ENCODE peak calls at places on chromosomes 13 and 19, in eight cellular contexts. C is IMR-90, N is left ventricle myocardium inferior, U is ascending aorta, M is AG09319, W is ovary, O is progenitor cell of endocrine pancreas, P is GM12878. B is an unnamed sample.
A peak's percentile ranks its signal among the peaks of the same experiment; 100 is the strongest.

GRCh38 chr19:48999481-49000325 is 6.0 kb downstream of the RUVBL2 start:
- DNase-seq in C (peak; percentile 67), N (peak; percentile 38), U (no peak), M (no peak), W (peak; percentile 57), O (peak; percentile 49), P (no peak), B (peak; percentile 75)

GRCh38 chr19:12793290-12794195 is 2.3 kb downstream of the JUNB start:
- DNase-seq in C (peak; percentile 92), N (peak; percentile 93), U (peak; percentile 95), M (peak; percentile 86), W (peak; percentile 97), O (peak; percentile 85), P (peak; percentile 81), B (peak; percentile 81)

GRCh38 chr13:109955598-109955997 is 169.2 kb upstream of the IRS2 start:
- DNase-seq in C (peak; percentile 53), N (no peak), U (no peak), M (no peak), W (no peak), O (no peak), P (no peak), B (no peak)

GRCh38 chr19:1752009-1752756 is 1.1 kb upstream of the ONECUT3 start:
- DNase-seq in C (no peak), N (no peak), U (no peak), M (no peak), W (no peak), O (no peak), P (no peak), B (no peak)

GRCh38 chr13:29105779-29106178 is 285.6 kb downstream of the MTUS2 start:
- DNase-seq in C (no peak), N (no peak), U (no peak), M (no peak), W (no peak), O (no peak), P (no peak), B (no peak)

GRCh38 chr13:20188649-20189553 is 3.8 kb downstream of the GJB2 start:
- DNase-seq in C (no peak), N (no peak), U (no peak), M (no peak), W (no peak), O (no peak), P (no peak), B (no peak)

GRCh38 chr19:4506449-4507149 is 11.7 kb downstream of the PLIN4 start:
- DNase-seq in C (peak; percentile 80), N (no peak), U (no peak), M (no peak), W (no peak), O (no peak), P (no peak), B (no peak)

GRCh38 chr13:77751513-77752456 is 54.3 kb downstream of the SLAIN1 start:
- DNase-seq in C (peak; percentile 37), N (no peak), U (no peak), M (peak; percentile 11), W (no peak), O (no peak), P (peak; percentile 34), B (peak; percentile 41)

GRCh38 chr19:18232540-18233223 is 6.4 kb upstream of the PDE4C start:
- DNase-seq in C (no peak), N (no peak), U (no peak), M (no peak), W (no peak), O (no peak), P (no peak), B (no peak)

GRCh38 chr13:102286326-102286725 is 115.5 kb downstream of the FGF14 start:
- DNase-seq in C (peak; percentile 96), N (no peak), U (no peak), M (peak; percentile 8), W (no peak), O (no peak), P (no peak), B (no peak)

GRCh38 chr19:3653865-3654513 is 27.4 kb upstream of the CACTIN start:
- DNase-seq in C (no peak), N (no peak), U (no peak), M (no peak), W (no peak), O (no peak), P (no peak), B (no peak)

GRCh38 chr13:98285852-98286594 is 109.0 kb upstream of the RNF113B start:
- DNase-seq in C (no peak), N (no peak), U (no peak), M (no peak), W (no peak), O (no peak), P (no peak), B (no peak)

GRCh38 chr19:6115992-6116391 is 5.7 kb upstream of the RFX2 start:
- DNase-seq in C (no peak), N (no peak), U (no peak), M (no peak), W (no peak), O (no peak), P (no peak), B (no peak)

GRCh38 chr19:6118043-6118442 is 7.7 kb upstream of the RFX2 start:
- DNase-seq in C (no peak), N (no peak), U (no peak), M (no peak), W (no peak), O (no peak), P (no peak), B (no peak)

GRCh38 chr19:6119031-6119430 is 8.7 kb upstream of the RFX2 start:
- DNase-seq in C (no peak), N (no peak), U (no peak), M (no peak), W (no peak), O (no peak), P (no peak), B (no peak)

GRCh38 chr19:6116749-6117430 is 6.6 kb upstream of the RFX2 start:
- DNase-seq in C (no peak), N (no peak), U (no peak), M (no peak), W (no peak), O (no peak), P (no peak), B (no peak)

GRCh38 chr19:6117534-6117933 is 7.2 kb upstream of the RFX2 start:
- DNase-seq in C (no peak), N (no peak), U (no peak), M (no peak), W (no peak), O (no peak), P (no peak), B (no peak)
- TF ChIP-seq CTCF in C (no peak), N (no peak), U (no peak), M (no peak), W (no peak), O (no peak), P (no peak), B (no peak)

GRCh38 chr13:74259641-74260040 is 125.4 kb upstream of the KLF12 start:
- DNase-seq in C (no peak), N (no peak), U (no peak), M (no peak), W (no peak), O (no peak), P (no peak), B (no peak)

GRCh38 chr13:74256969-74257368 is 122.8 kb upstream of the KLF12 start:
- DNase-seq in C (no peak), N (no peak), U (no peak), M (no peak), W (no peak), O (no peak), P (no peak), B (no peak)

GRCh38 chr13:74264333-74264732 is 130.1 kb upstream of the KLF12 start:
- DNase-seq in C (no peak), N (no peak), U (no peak), M (no peak), W (no peak), O (no peak), P (no peak), B (no peak)

GRCh38 chr13:74253161-74253560 is 119.0 kb upstream of the KLF12 start:
- DNase-seq in C (no peak), N (no peak), U (no peak), M (no peak), W (no peak), O (no peak), P (no peak), B (no peak)

GRCh38 chr13:74258951-74259350 is 124.7 kb upstream of the KLF12 start:
- DNase-seq in C (no peak), N (no peak), U (no peak), M (no peak), W (no peak), O (no peak), P (no peak), B (no peak)
- TF ChIP-seq CTCF in C (no peak), N (no peak), U (no peak), M (no peak), W (no peak), O (no peak), P (no peak), B (no peak)

GRCh38 chr13:107678075-107678689 is 537.2 kb downstream of the LIG4 start:
- DNase-seq in C (peak; percentile 53), N (no peak), U (no peak), M (no peak), W (no peak), O (no peak), P (no peak), B (no peak)
- TF ChIP-seq CTCF in C (peak; percentile 53), N (no peak), U (no peak), M (peak; percentile 21), W (no peak), O (peak; percentile 18), P (no peak), B (peak; percentile 37)

GRCh38 chr13:19154843-19155242 is 26.8 kb downstream of the TUBA3C start:
- DNase-seq in C (no peak), N (no peak), U (no peak), M (no peak), W (no peak), O (no peak), P (no peak), B (no peak)

GRCh38 chr13:19152403-19152802 is 29.2 kb downstream of the TUBA3C start:
- DNase-seq in C (no peak), N (no peak), U (no peak), M (no peak), W (no peak), O (no peak), P (no peak), B (no peak)

GRCh38 chr13:19151581-19152263 is 29.9 kb downstream of the TUBA3C start:
- DNase-seq in C (no peak), N (no peak), U (no peak), M (no peak), W (no peak), O (no peak), P (no peak), B (no peak)

GRCh38 chr13:19155321-19155861 is 26.2 kb downstream of the TUBA3C start:
- DNase-seq in C (no peak), N (no peak), U (no peak), M (no peak), W (no peak), O (no peak), P (no peak), B (no peak)

DNA sequence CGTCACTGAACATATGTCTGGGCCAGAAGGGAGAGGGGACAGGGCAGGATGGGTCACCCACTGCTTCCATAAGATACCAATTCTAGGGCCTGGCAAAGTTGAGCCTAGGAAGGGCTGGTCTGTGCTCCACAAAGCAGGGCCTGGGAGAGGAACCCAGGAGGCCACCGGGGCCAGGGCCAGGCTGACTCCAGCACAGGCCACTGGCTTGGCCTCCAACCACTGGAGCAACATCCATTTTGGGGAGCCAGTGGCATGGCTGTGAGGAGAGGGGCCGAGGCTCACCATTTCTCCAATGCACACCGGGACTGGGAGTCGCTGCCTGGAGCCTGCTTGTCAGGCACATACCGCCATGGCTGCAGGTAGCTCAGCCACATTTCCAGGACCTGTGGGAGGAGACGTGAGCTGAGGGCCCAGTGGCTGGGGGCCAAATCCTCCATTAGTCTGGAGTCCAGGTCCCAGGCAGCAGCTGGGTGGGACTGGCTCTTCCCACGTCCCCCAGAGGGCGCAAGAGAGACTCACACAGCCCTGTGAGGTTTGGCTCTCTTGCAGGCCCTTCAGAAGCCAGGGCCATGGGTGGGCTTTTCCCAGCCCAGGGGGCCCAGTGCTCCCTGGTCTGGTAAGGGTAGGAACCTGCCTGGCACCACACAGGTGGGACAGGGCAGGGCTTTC is 27.7 kb downstream of the TUBA3C start:
- DNase-seq in C (no peak), N (no peak), U (no peak), M (no peak), W (no peak), O (no peak), P (no peak), B (no peak)
- TF ChIP-seq CTCF in C (no peak), N (no peak), U (no peak), M (no peak), W (no peak), O (no peak), P (no peak), B (no peak)